ENCODE peak calls at places on chromosomes 1 and 21, in four cellular contexts. J is GM23338, M is astrocyte, C is mammary epithelial cell. B is an unnamed sample.

GRCh38 chr1:111937147-111937725 is 52.2 kb downstream of the KCND3 start:
- DNase-seq in J (no peak), M (no peak), C (no peak), B (no peak)

GRCh38 chr1:174689524-174689923 is 241.8 kb downstream of the GPR52 start:
- DNase-seq in J (no peak), M (no peak), C (no peak), B (no peak)

GRCh38 chr21:35232545-35233176 is 183.6 kb upstream of the RUNX1 start:
- DNase-seq in J (no peak), M (peak; percentile 98), C (peak; percentile 75), B (no peak)

GRCh38 chr1:94385354-94385947 is 32.7 kb upstream of the ABCD3 start:
- DNase-seq in J (no peak), M (no peak), C (no peak), B (peak; percentile 46)

GRCh38 chr1:99648107-99648506 is 2.2 kb downstream of the PALMD start:
- DNase-seq in J (no peak), M (no peak), C (peak; percentile 81), B (no peak)

GRCh38 chr1:177278626-177279390 is 108.0 kb downstream of the BRINP2 start:
- DNase-seq in J (peak; percentile 7), M (peak; percentile 65), C (peak; percentile 75), B (no peak)

GRCh38 chr1:40199126-40199525 is 37.9 kb downstream of the RLF start:
- DNase-seq in J (no peak), M (no peak), C (no peak), B (no peak)

GRCh38 chr1:201536542-201536941 is 2.4 kb upstream of the NAV1 start:
- DNase-seq in J (no peak), M (peak; percentile 89), C (peak; percentile 78), B (no peak)

GRCh38 chr1:20261095-20261494 is 29.6 kb upstream of the VWA5B1 start:
- DNase-seq in J (no peak), M (no peak), C (no peak), B (no peak)

GRCh38 chr21:46368533-46369285 is 44.8 kb downstream of the PCNT start:
- DNase-seq in J (no peak), M (no peak), C (no peak), B (no peak)

GRCh38 chr21:28754127-28754611 is 238.5 kb downstream of the LTN1 start:
- DNase-seq in J (no peak), M (peak; percentile 93), C (no peak), B (no peak)

GRCh38 chr21:41045534-41046268 is 122.3 kb upstream of the BACE2 start:
- DNase-seq in J (peak; percentile 50), M (no peak), C (no peak), B (no peak)

GRCh38 chr1:48524892-48525467 is 53.0 kb upstream of the SPATA6 start:
- DNase-seq in J (no peak), M (no peak), C (no peak), B (no peak)

GRCh38 chr21:45877821-45878469 is 103.6 kb upstream of the COL6A1 start:
- DNase-seq in J (no peak), M (no peak), C (no peak), B (no peak)

GRCh38 chr1:211382714-211383480 is 56.3 kb downstream of the TRAF5 start:
- DNase-seq in J (peak; percentile 97), M (peak; percentile 89), C (peak; percentile 82), B (no peak)

GRCh38 chr21:18801468-18801867 is 397.9 kb upstream of the TMPRSS15 start:
- DNase-seq in J (peak; percentile 48), M (peak; percentile 12), C (no peak), B (no peak)

GRCh38 chr1:205924436-205924742 is 18.9 kb downstream of the SLC26A9 start:
- DNase-seq in J (no peak), M (no peak), C (no peak), B (no peak)

GRCh38 chr1:94983343-94983742 is 56.4 kb upstream of the CNN3 start:
- DNase-seq in J (no peak), M (peak; percentile 84), C (peak; percentile 56), B (no peak)

GRCh38 chr1:115829947-115830346 is 11.0 kb downstream of the NHLH2 start:
- DNase-seq in J (peak; percentile 35), M (no peak), C (no peak), B (no peak)

GRCh38 chr1:40039245-40039756 is 1.2 kb upstream of the CAP1 start:
- DNase-seq in J (no peak), M (no peak), C (no peak), B (no peak)

GRCh38 chr1:210251680-210252490 is 19.3 kb downstream of the SERTAD4 start:
- DNase-seq in J (peak; percentile 64), M (no peak), C (no peak), B (no peak)

GRCh38 chr1:216173315-216173714 is 249.9 kb downstream of the USH2A start:
- DNase-seq in J (no peak), M (no peak), C (no peak), B (no peak)

DNA sequence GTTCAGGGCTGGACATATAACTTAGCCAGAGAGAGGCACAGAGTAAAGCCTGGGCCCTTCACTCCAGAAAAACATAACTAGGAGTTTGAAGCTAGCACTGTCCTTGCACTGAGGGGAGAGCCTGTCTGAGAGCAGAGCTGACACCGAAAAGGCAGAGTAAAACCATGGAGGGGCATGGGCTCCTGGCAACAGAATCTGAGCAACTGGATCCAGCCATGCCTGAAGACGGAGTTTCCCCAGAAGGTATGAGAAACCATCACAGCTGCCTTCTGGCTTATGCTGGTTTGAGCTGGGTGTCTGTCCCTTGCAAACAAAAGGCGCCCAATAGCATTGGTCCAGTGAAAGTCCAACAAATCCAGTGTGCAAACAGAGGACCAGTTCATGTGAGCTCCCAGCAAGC is 137.5 kb downstream of the NPHP4 start:
- DNase-seq in J (no peak), M (no peak), C (no peak), B (no peak)
- TF ChIP-seq EZH2 in J (no peak), M (no peak), C (no peak), B (no peak)

GRCh38 chr21:43269981-43270670 is 101.3 kb downstream of the CRYAA start:
- DNase-seq in J (no peak), M (no peak), C (no peak), B (no peak)

GRCh38 chr21:43273016-43273707 is 104.4 kb downstream of the CRYAA start:
- DNase-seq in J (no peak), M (no peak), C (no peak), B (no peak)

GRCh38 chr21:43272591-43272990 is 103.8 kb downstream of the CRYAA start:
- DNase-seq in J (no peak), M (no peak), C (no peak), B (no peak)

GRCh38 chr21:43270800-43271261 is 102.0 kb downstream of the CRYAA start:
- DNase-seq in J (no peak), M (no peak), C (no peak), B (no peak)

GRCh38 chr21:43271452-43272020 is 102.7 kb downstream of the CRYAA start:
- DNase-seq in J (no peak), M (no peak), C (no peak), B (no peak)
- TF ChIP-seq EZH2 in J (no peak), M (no peak), C (no peak), B (no peak)

GRCh38 chr21:33028759-33029511 is 3.2 kb downstream of the OLIG2 start:
- DNase-seq in J (peak; percentile 46), M (no peak), C (no peak), B (no peak)
- TF ChIP-seq EZH2 in J (peak; percentile 92), M (no peak), C (no peak), B (no peak)

GRCh38 chr1:81129366-81129765 is 671.4 kb upstream of the ADGRL2 start:
- DNase-seq in J (no peak), M (no peak), C (no peak), B (no peak)
- TF ChIP-seq EZH2 in J (no peak), M (no peak), C (no peak), B (no peak)

GRCh38 chr1:918353-918752 is 5.4 kb upstream of the SAMD11 start:
- DNase-seq in J (no peak), M (no peak), C (no peak), B (no peak)
- TF ChIP-seq EZH2 in J (no peak), M (no peak), C (no peak), B (no peak)

GRCh38 chr1:230423936-230424335 is 2.2 kb downstream of the PGBD5 start:
- DNase-seq in J (no peak), M (no peak), C (no peak), B (no peak)

GRCh38 chr1:230427477-230427876 is 1.3 kb upstream of the PGBD5 start:
- DNase-seq in J (no peak), M (no peak), C (no peak), B (no peak)

GRCh38 chr1:230426246-230427101 is at the start of gene PGBD5:
- DNase-seq in J (peak; percentile 86), M (peak; percentile 45), C (peak; percentile 61), B (peak; percentile 72)

GRCh38 chr1:230424440-230425251 is 1.5 kb downstream of the PGBD5 start:
- DNase-seq in J (peak; percentile 74), M (no peak), C (no peak), B (no peak)

DNA sequence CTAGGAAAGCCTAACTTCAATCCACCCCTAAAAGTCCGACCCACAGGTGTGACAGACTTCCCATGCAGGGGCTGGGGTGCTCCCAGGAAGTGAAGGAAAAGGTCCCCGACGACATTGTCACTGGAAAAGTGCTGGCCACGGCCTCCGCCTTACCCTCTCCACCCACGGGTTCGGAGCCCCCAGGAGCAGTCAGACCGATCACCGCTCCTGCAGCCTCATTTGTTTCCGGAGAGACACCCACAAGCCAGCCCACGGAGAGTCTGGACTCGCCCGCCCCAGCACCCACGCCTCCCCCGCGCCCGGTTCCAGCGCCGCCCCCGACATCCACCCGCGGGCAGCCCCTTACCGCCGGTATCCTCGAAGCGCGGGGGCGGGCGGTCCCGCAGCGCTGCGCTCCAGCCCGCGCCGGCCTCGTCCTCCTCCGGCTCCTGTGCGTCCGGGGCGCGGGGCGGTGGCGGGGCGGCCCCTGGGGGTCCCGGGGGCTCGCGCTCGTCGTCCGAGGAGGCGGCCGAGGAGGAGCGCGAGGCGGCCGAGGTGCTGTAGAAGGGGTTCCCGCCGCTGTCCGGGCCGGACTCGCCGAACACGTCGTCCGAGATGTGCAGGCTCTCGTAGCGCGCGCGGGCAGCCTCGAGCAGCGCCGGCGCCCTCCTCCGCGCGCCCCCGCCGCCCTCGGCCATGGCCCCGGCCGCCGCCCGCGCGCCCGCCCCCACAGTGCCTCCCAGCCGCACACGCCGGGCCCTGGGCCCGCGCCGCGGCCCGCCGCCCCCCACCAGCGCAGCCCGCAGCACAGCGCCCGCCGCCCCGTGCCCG is 675 bp downstream of the PGBD5 start:
- DNase-seq in J (peak; percentile 38), M (no peak), C (no peak), B (no peak)
- TF ChIP-seq EZH2 in J (peak; percentile 29), M (peak; percentile 81), C (peak; percentile 70), B (no peak)

DNA sequence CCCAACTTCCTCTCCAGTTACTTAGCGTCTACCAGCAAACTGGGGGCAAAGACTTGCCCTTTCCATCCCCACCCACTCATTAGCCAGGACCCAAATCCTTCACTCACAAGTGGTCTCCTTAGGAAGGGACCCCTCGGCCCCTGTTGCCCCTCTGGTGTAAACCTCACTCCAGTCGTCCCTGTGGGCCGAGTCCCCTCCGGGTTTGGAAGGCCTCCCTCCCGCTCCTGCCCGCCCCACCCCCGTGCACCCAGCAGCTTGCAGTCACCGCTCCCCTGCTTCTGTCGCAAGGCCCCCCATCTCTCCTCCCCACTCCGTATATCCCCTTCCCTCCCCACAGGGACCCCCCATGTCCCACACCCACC is 1.2 kb downstream of the EFHD2 start:
- DNase-seq in J (no peak), M (no peak), C (no peak), B (no peak)
- TF ChIP-seq EZH2 in J (no peak), M (no peak), C (no peak), B (no peak)

B was measured in DND-41.